ENCODE peak calls at places on chromosomes 6 and 20, in ten cellular contexts. N is kidney; F is body of pancreas; A is naive thymus-derived CD4-positive, alpha-beta T cell; Z is iPS DF 6.9; J is aorta; K is esophagus squamous epithelium; E is NT2/D1; H is breast epithelium; D is heart right ventricle. B is an unnamed sample.
A peak's percentile ranks its signal among the peaks of the same experiment; 100 is the strongest.

GRCh38 chr6:166903027-166903426 is 53.3 kb downstream of the RNASET2 start:
- DNase-seq in H (no peak), F (no peak), E (no peak), Z (no peak), D (no peak), N (no peak), A (no peak), K (no peak), J (no peak), B (no peak)

GRCh38 chr6:56491606-56492328 is 150.9 kb downstream of the DST start:
- DNase-seq in E (no peak), D (peak; percentile 74), H (no peak), J (no peak), N (no peak), Z (no peak), F (peak; percentile 20), A (no peak), K (no peak), B (no peak)

GRCh38 chr6:100203391-100203790 is 209.4 kb upstream of the MCHR2 start:
- DNase-seq in K (no peak), D (no peak), Z (no peak), E (no peak), H (no peak), J (no peak), N (no peak), A (no peak), F (no peak), B (no peak)

GRCh38 chr6:170294813-170295518 is 4.1 kb upstream of the DLL1 start:
- DNase-seq in J (no peak), A (no peak), D (no peak), N (no peak), F (no peak), Z (no peak), E (no peak), H (no peak), K (no peak), B (no peak)

GRCh38 chr6:2688416-2689064 is 62.2 kb downstream of the MYLK4 start:
- DNase-seq in H (no peak), N (no peak), Z (no peak), K (no peak), A (no peak), D (no peak), E (no peak), F (peak; percentile 4), J (no peak), B (no peak)

GRCh38 chr20:19723834-19724430 is 34.1 kb upstream of the RIN2 start:
- DNase-seq in D (no peak), H (no peak), A (no peak), E (no peak), Z (no peak), J (no peak), F (no peak), K (no peak), N (no peak), B (no peak)

GRCh38 chr6:3456794-3457709 is at the start of gene SLC22A23:
- DNase-seq in F (peak; percentile 87), N (peak; percentile 89), K (no peak), E (peak; percentile 48), H (peak; percentile 83), D (peak; percentile 53), J (peak; percentile 87), Z (peak; percentile 20), A (peak; percentile 84), B (peak; percentile 81)

GRCh38 chr20:59120491-59120890 is 43.1 kb upstream of the ZNF831 start:
- DNase-seq in H (no peak), J (no peak), D (no peak), A (peak; percentile 31), K (no peak), F (no peak), E (no peak), Z (no peak), N (no peak), B (no peak)

GRCh38 chr20:34736106-34736505 is 32.0 kb downstream of the TP53INP2 start:
- DNase-seq in D (peak; percentile 14), Z (no peak), F (no peak), H (no peak), K (no peak), N (no peak), A (no peak), E (no peak), J (no peak), B (no peak)

GRCh38 chr20:41309817-41310216 is 7.7 kb downstream of the ZHX3 start:
- DNase-seq in F (no peak), N (no peak), H (no peak), K (no peak), E (no peak), Z (no peak), J (no peak), D (no peak), A (no peak), B (no peak)

GRCh38 chr6:140073456-140073855 is 699.0 kb upstream of the CITED2 start:
- DNase-seq in A (no peak), E (no peak), F (no peak), Z (no peak), D (no peak), J (no peak), H (no peak), K (no peak), N (no peak), B (no peak)

GRCh38 chr20:51042064-51042463 is 19.2 kb upstream of the KCNG1 start:
- DNase-seq in F (no peak), A (no peak), K (no peak), D (no peak), J (no peak), N (no peak), H (peak; percentile 19), Z (no peak), E (no peak), B (no peak)

GRCh38 chr6:168671863-168672546 is 231.0 kb downstream of the SMOC2 start:
- DNase-seq in H (no peak), Z (no peak), N (no peak), D (no peak), F (no peak), E (no peak), A (no peak), J (no peak), K (no peak), B (peak; percentile 51)

GRCh38 chr6:151242420-151242841 is 2.7 kb downstream of the AKAP12 start:
- DNase-seq in E (no peak), H (no peak), A (no peak), Z (no peak), N (no peak), F (no peak), J (no peak), K (no peak), D (no peak), B (no peak)

GRCh38 chr20:15882553-15882952 is 690.7 kb downstream of the KIF16B start:
- DNase-seq in Z (no peak), A (no peak), F (no peak), N (no peak), K (no peak), H (no peak), E (no peak), J (no peak), D (no peak), B (no peak)
- H3K9me3 ChIP-seq in Z (no peaks in the 10 kb centered on the region), A (no peaks in the 10 kb centered on the region), F (no peaks in the 10 kb centered on the region), N (no peaks in the 10 kb centered on the region), K (no peaks in the 10 kb centered on the region), H (peaks cover 13% of the 10 kb centered on the region), E (peaks cover 15% of the 10 kb centered on the region), J (peaks cover 6% of the 10 kb centered on the region), D (no peaks in the 10 kb centered on the region), B (peaks cover 14% of the 10 kb centered on the region)

GRCh38 chr6:444653-445275 is 53.2 kb downstream of the IRF4 start:
- DNase-seq in H (no peak), E (no peak), J (peak; percentile 35), N (no peak), K (no peak), F (no peak), D (no peak), Z (no peak), A (peak; percentile 73), B (no peak)
- H3K4me3 ChIP-seq in H (no peak overlapping the region), E (no peak overlapping the region), J (no peak overlapping the region), N (no peak overlapping the region), K (no peak overlapping the region), F (no peak overlapping the region), D (no peak overlapping the region), Z (no peak overlapping the region), A (peak overlapping the region; percentile 25), B (no peak overlapping the region)

GRCh38 chr20:47506850-47507249 is 5.2 kb downstream of the NCOA3 start:
- DNase-seq in E (no peak), J (no peak), F (no peak), N (no peak), D (no peak), H (no peak), K (no peak), Z (no peak), A (no peak), B (no peak)

GRCh38 chr20:47508228-47508752 is 6.6 kb downstream of the NCOA3 start:
- DNase-seq in H (no peak), K (no peak), D (no peak), Z (no peak), A (no peak), N (no peak), J (no peak), E (no peak), F (no peak), B (no peak)

GRCh38 chr20:47509685-47510084 is 8.0 kb downstream of the NCOA3 start:
- DNase-seq in A (no peak), K (no peak), Z (no peak), F (no peak), N (no peak), J (no peak), D (no peak), E (no peak), H (no peak), B (no peak)

GRCh38 chr20:47506335-47506734 is 4.6 kb downstream of the NCOA3 start:
- DNase-seq in D (no peak), E (no peak), A (no peak), Z (no peak), H (no peak), K (no peak), N (no peak), J (no peak), F (no peak), B (no peak)

DNA sequence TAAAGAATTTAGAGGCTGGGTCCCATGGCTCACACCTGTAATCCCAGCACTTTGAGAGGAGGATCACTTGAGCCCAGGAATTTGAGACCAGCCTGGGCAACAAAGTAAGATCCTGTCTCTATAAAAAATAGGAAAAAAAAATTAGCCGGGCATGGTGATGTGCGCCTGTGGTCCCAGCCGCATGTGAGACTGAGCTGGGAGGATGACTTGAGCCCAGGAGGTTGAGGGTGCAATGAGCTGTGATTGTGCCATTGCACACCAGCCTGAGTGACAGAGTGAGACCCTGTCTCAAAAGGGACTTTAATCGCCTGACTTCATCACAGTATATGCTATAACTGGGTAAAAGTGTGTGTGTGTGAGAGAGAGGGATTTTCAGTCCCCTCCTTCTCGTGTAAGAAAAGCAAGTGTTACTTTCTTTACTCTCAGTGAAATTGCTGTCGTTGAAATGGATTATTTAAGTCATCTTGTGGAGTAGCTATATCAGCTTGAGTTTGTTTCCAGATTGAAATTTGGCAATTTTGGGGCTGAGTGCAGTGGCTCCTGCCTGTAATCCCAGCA is 7.5 kb downstream of the NCOA3 start:
- DNase-seq in A (no peak), N (no peak), J (no peak), K (no peak), F (no peak), H (no peak), Z (no peak), D (no peak), E (no peak), B (no peak)
- H3K4me1 ChIP-seq in A (peaks cover 32% of the 10 kb centered on the region), N (peaks cover 3% of the 10 kb centered on the region), J (no peaks in the 10 kb centered on the region), K (peaks cover 56% of the 10 kb centered on the region), F (peaks cover 17% of the 10 kb centered on the region), H (no peaks in the 10 kb centered on the region), Z (no peaks in the 10 kb centered on the region), D (peaks cover 21% of the 10 kb centered on the region), E (no peaks in the 10 kb centered on the region), B (peaks cover 17% of the 10 kb centered on the region)

GRCh38 chr6:83867043-83867442 is 7.6 kb downstream of the CYB5R4 start:
- DNase-seq in D (no peak), H (no peak), E (no peak), K (no peak), J (no peak), F (no peak), N (no peak), A (no peak), Z (no peak), B (no peak)
- H3K9me3 ChIP-seq in D (no peaks in the 10 kb centered on the region), H (peaks cover 12% of the 10 kb centered on the region), E (peaks cover 13% of the 10 kb centered on the region), K (no peaks in the 10 kb centered on the region), J (no peaks in the 10 kb centered on the region), F (no peaks in the 10 kb centered on the region), N (no peaks in the 10 kb centered on the region), A (no peaks in the 10 kb centered on the region), Z (no peaks in the 10 kb centered on the region), B (peaks cover 9% of the 10 kb centered on the region)

B was measured in Caco-2.